ENCODE peak calls at places on chromosomes 3 and 15, in four cellular contexts. Q, B, C and U are unnamed samples.

GRCh38 chr15:92677998-92678397 is 22.4 kb upstream of the FAM174B start:
- DNase-seq in Q (no peak), B (no peak), C (no peak), U (no peak)

GRCh38 chr3:169203631-169204550 is 459.6 kb downstream of the MECOM start:
- DNase-seq in Q (peak), B (no peak), C (no peak), U (no peak)

GRCh38 chr15:79071901-79072300 is 18.7 kb downstream of the RASGRF1 start:
- DNase-seq in Q (peak), B (no peak), C (no peak), U (no peak)

GRCh38 chr15:31021067-31021665 is 29.7 kb upstream of the MTMR10 start:
- DNase-seq in Q (no peak), B (no peak), C (no peak), U (no peak)

GRCh38 chr15:29682781-29683180 is 139.5 kb downstream of the TJP1 start:
- DNase-seq in Q (no peak), B (no peak), C (no peak), U (no peak)

GRCh38 chr3:197878427-197878826 is 71.6 kb upstream of the RPL35A start:
- DNase-seq in Q (no peak), B (no peak), C (no peak), U (no peak)

GRCh38 chr3:134462236-134463059 is 23.3 kb downstream of the ANAPC13 start:
- DNase-seq in Q (peak), B (peak), C (no peak), U (no peak)

GRCh38 chr3:133276594-133276993 is 123.3 kb upstream of the BFSP2 start:
- DNase-seq in Q (no peak), B (no peak), C (no peak), U (no peak)

GRCh38 chr3:176430244-176430893 is 766.9 kb downstream of the TBL1XR1 start:
- DNase-seq in Q (peak), B (peak), C (no peak), U (no peak)

GRCh38 chr15:90099868-90100854 is 2.1 kb downstream of the IDH2 start:
- DNase-seq in Q (peak), B (no peak), C (peak), U (no peak)

GRCh38 chr15:67240235-67241131 is 14.0 kb downstream of the AAGAB start:
- DNase-seq in Q (no peak), B (no peak), C (no peak), U (peak)

GRCh38 chr15:87826119-87826730 is 430.3 kb downstream of the NTRK3 start:
- DNase-seq in Q (no peak), B (no peak), C (no peak), U (no peak)

GRCh38 chr15:100900136-100900894 is 18.8 kb upstream of the LRRK1 start:
- DNase-seq in Q (no peak), B (no peak), C (no peak), U (no peak)

GRCh38 chr15:93144477-93145270 is 55.7 kb upstream of the RGMA start:
- DNase-seq in Q (no peak), B (no peak), C (no peak), U (no peak)

GRCh38 chr15:84924074-84924700 is 39.7 kb downstream of the SLC28A1 start:
- DNase-seq in Q (no peak), B (no peak), C (no peak), U (no peak)

GRCh38 chr3:149592758-149593240 is 65.0 kb downstream of the WWTR1 start:
- DNase-seq in Q (no peak), B (no peak), C (no peak), U (no peak)

GRCh38 chr15:92361321-92362090 is 32.2 kb upstream of the ST8SIA2 start:
- DNase-seq in Q (no peak), B (no peak), C (no peak), U (no peak)

GRCh38 chr3:39361252-39361927 is 21.8 kb upstream of the SLC25A38 start:
- DNase-seq in Q (no peak), B (no peak), C (no peak), U (no peak)

GRCh38 chr3:8882617-8883016 is 80.7 kb downstream of the RAD18 start:
- DNase-seq in Q (no peak), B (no peak), C (no peak), U (no peak)

GRCh38 chr3:143676021-143676420 is 172.2 kb downstream of the SLC9A9 start:
- DNase-seq in Q (no peak), B (no peak), C (no peak), U (no peak)

GRCh38 chr3:44442591-44443309 is 34.7 kb downstream of the ZNF445 start:
- DNase-seq in Q (no peak), B (no peak), C (no peak), U (no peak)